ENCODE peak calls at places on chromosomes 2 and 18, in eight cellular contexts. G, B, P, S, U, R, O and N are unnamed samples.

GRCh38 chr2:191885103-191885502 is 38.2 kb upstream of the CAVIN2 start:
- DNase-seq in R (no peak), O (no peak), B (no peak), P (no peak), U (no peak), G (no peak), S (no peak), N (no peak)

GRCh38 chr2:101792208-101792607 is 94.7 kb downstream of the MAP4K4 start:
- DNase-seq in S (no peak), O (no peak), R (no peak), U (no peak), B (no peak), P (no peak), G (no peak), N (no peak)

GRCh38 chr2:6958616-6959235 is 41.5 kb downstream of the RNF144A start:
- DNase-seq in O (no peak), R (no peak), U (no peak), G (no peak), S (no peak), B (no peak), P (no peak), N (no peak)

GRCh38 chr2:42900226-42900744 is 107.9 kb upstream of the HAAO start:
- DNase-seq in P (no peak), O (no peak), U (no peak), G (no peak), B (no peak), R (no peak), S (no peak), N (no peak)

GRCh38 chr2:37191253-37191652 is 2.8 kb upstream of the SULT6B1 start:
- DNase-seq in P (no peak), U (no peak), B (no peak), S (no peak), O (no peak), G (no peak), R (no peak), N (no peak)

GRCh38 chr2:43898134-43898957 is 59.6 kb downstream of the ABCG8 start:
- DNase-seq in U (peak; percentile 74), G (no peak), O (no peak), P (no peak), B (no peak), R (no peak), S (no peak), N (no peak)

GRCh38 chr2:196290569-196290968 is 119.2 kb upstream of the STK17B start:
- DNase-seq in U (no peak), B (no peak), G (no peak), R (no peak), S (no peak), P (no peak), O (no peak), N (no peak)

GRCh38 chr18:74623047-74623816 is 25.6 kb downstream of the ZNF407 start:
- DNase-seq in B (no peak), G (no peak), U (peak; percentile 34), R (no peak), P (no peak), O (no peak), S (no peak), N (peak; percentile 47)

GRCh38 chr2:27756544-27757498 is 14.7 kb upstream of the MRPL33 start:
- DNase-seq in U (peak; percentile 18), G (no peak), O (no peak), B (no peak), P (no peak), S (no peak), R (no peak), N (no peak)

GRCh38 chr2:127485051-127485693 is 41.1 kb downstream of the IWS1 start:
- DNase-seq in G (no peak), P (no peak), R (no peak), S (no peak), B (no peak), U (no peak), O (no peak), N (no peak)

GRCh38 chr2:120368086-120368485 is 22.1 kb downstream of the INHBB start:
- DNase-seq in U (no peak), P (no peak), B (no peak), O (no peak), S (no peak), G (no peak), R (no peak), N (no peak)

GRCh38 chr2:43082111-43082877 is 144.1 kb downstream of the ZFP36L2 start:
- DNase-seq in R (no peak), P (peak; percentile 86), S (no peak), B (no peak), U (no peak), G (no peak), O (no peak), N (no peak)

GRCh38 chr18:10938241-10938640 is 211.1 kb downstream of the PIEZO2 start:
- DNase-seq in P (no peak), R (no peak), U (no peak), B (no peak), G (no peak), O (no peak), S (no peak), N (no peak)

GRCh38 chr2:26011609-26011989 is 22.3 kb upstream of the RAB10 start:
- DNase-seq in R (no peak), P (no peak), U (no peak), S (no peak), O (no peak), G (no peak), B (no peak), N (no peak)

GRCh38 chr2:230877737-230878598 is 13.2 kb downstream of the ITM2C start:
- DNase-seq in U (peak; percentile 44), S (no peak), R (no peak), O (no peak), B (no peak), G (no peak), P (no peak), N (peak; percentile 88)

GRCh38 chr2:10547011-10547410 is 98.9 kb upstream of the ODC1 start:
- DNase-seq in R (no peak), O (no peak), U (no peak), P (peak; percentile 46), B (no peak), S (no peak), G (no peak), N (peak; percentile 25)

GRCh38 chr18:63320041-63320689 is 596 bp upstream of the BCL2 start:
- DNase-seq in P (peak; percentile 78), O (peak; percentile 88), U (peak; percentile 87), B (peak; percentile 41), S (peak; percentile 46), R (no peak), G (peak; percentile 77), N (peak; percentile 92)
- TF ChIP-seq CTCF in P (no peak), O (peak; percentile 38), U (peak; percentile 5), B (no peak), S (no peak), R (no peak), G (no peak), N (no peak)

GRCh38 chr18:50143295-50143694 is 51.7 kb downstream of the MYO5B start:
- DNase-seq in S (no peak), P (peak; percentile 23), U (no peak), R (no peak), B (no peak), G (no peak), O (no peak), N (no peak)
- TF ChIP-seq CTCF in S (no peak), P (no peak), U (no peak), R (no peak), B (no peak), G (no peak), O (no peak), N (no peak)

GRCh38 chr2:197806317-197806633 is 1.9 kb downstream of the PLCL1 start:
- DNase-seq in P (no peak), R (no peak), O (no peak), B (no peak), U (no peak), G (no peak), S (no peak), N (no peak)

GRCh38 chr2:197803033-197803444 is 1.4 kb upstream of the PLCL1 start:
- DNase-seq in G (peak; percentile 55), R (no peak), O (peak; percentile 53), P (peak; percentile 41), S (no peak), B (peak; percentile 18), U (peak; percentile 67), N (peak; percentile 33)

GRCh38 chr2:197804758-197805597 is 585 bp downstream of the PLCL1 start:
- DNase-seq in B (no peak), R (no peak), O (peak; percentile 26), P (peak; percentile 4), U (peak; percentile 25), G (peak; percentile 7), S (peak; percentile 26), N (peak; percentile 47)

GRCh38 chr2:197805598-197806316 is 1.4 kb downstream of the PLCL1 start:
- DNase-seq in S (no peak), R (no peak), U (no peak), B (no peak), O (no peak), G (no peak), P (peak; percentile 14), N (no peak)

DNA sequence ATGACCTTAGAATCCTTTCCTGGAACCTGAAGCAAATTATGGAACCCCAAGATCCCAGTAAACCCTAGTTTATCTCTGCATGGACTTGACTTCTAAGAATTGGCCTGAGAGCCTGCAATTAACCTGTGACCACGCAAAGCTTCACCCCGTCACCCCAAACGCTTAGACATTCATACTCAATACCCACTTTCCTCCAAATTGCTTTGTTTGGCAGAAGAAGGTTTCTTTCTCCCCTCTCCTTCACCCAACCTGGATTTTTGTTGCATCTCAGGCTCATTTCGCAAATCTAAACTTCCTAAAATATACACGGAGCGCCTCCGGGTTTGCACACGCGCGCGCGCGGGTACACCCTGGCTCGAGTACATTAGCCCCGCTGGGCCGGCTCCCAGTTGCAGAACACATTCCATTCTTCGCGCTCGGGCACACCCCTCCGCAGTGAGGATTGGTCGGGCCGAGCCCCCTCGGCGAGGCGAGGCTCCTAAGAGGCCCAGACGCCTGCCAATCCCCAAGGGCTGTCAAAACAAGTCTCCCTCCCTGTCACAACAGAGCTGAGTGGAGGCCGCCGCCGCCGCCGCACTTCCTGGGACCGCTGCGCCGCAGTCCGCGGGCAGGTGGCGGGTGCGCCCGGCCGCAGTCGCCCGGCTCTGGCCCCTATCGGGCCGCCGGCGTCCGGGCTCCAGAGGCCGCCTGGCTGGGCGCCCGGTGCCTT is at the start of gene PLCL1:
- DNase-seq in G (peak; percentile 89), B (peak; percentile 80), R (peak; percentile 60), S (peak; percentile 84), O (peak; percentile 91), P (peak; percentile 92), U (peak; percentile 90), N (peak; percentile 93)
- TF ChIP-seq CTCF in G (no peak), B (no peak), R (no peak), S (no peak), O (no peak), P (no peak), U (no peak), N (no peak)

DNA sequence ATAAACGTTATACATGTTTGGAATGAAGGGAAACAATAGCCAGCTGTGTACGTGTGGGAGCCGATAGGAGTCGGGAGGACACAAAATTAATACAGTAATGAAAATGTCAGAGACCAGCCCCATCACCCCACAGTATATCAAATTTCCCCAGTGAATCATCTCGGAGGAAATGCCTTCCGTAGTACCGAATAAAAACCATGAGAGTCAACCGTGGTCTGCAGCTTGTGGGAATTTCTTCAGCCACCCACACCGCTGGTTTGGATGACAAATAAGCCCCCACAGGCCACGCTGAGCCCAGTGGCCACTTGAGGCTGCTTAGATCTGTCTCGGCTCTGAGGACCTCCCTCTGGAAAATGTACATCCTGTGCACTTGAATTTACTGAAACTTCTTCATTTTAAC is 133.7 kb downstream of the COL6A3 start:
- DNase-seq in R (peak; percentile 90), U (no peak), S (no peak), P (peak; percentile 99), G (no peak), O (no peak), B (peak; percentile 97), N (no peak)
- TF ChIP-seq CTCF in R (no peak), U (no peak), S (no peak), P (no peak), G (no peak), O (no peak), B (peak; percentile 11), N (no peak)